ENCODE peak calls at places on chromosomes 2 and 18, in nine cellular contexts. V is kidney tubule cell; P is fibroblast of mammary gland; T is activated T-cell treated with anti-CD3 and anti-CD28 coated beads, Interleukin-2, amount 50 U/mL, for 72 hours; L is GM12864; R is T1000; F is H9; D is dermis blood vessel endothelial cell; J is GM19239. C is an unnamed sample.

GRCh38 chr18:78861706-78862105 is 117.9 kb upstream of the SALL3 start:
- DNase-seq in P (no peak), D (no peak), L (no peak), J (no peak), T (no peak), R (no peak), F (no peak), V (no peak), C (no peak)

GRCh38 chr18:66271927-66272326 is 332.0 kb downstream of the CDH19 start:
- DNase-seq in D (no peak), F (peak), R (no peak), P (no peak), T (no peak), V (no peak), J (no peak), L (no peak), C (no peak)

GRCh38 chr2:7773362-7773973 is 856.3 kb downstream of the RNF144A start:
- DNase-seq in J (peak), F (no peak), R (no peak), V (peak), D (no peak), L (peak), T (peak), P (peak), C (no peak)

GRCh38 chr2:150698016-150698661 is 210.7 kb upstream of the RND3 start:
- DNase-seq in T (no peak), F (no peak), R (no peak), J (no peak), V (no peak), P (peak), D (no peak), L (no peak), C (peak)

GRCh38 chr2:63226297-63226696 is 175.7 kb downstream of the OTX1 start:
- DNase-seq in J (no peak), D (no peak), P (no peak), F (no peak), T (no peak), V (peak), R (no peak), L (no peak), C (no peak)

GRCh38 chr2:150548527-150548926 is 61.1 kb upstream of the RND3 start:
- DNase-seq in F (peak), P (peak), T (no peak), J (no peak), L (no peak), R (no peak), D (peak), V (peak), C (no peak)

GRCh38 chr2:229431331-229431954 is 160.4 kb upstream of the PID1 start:
- DNase-seq in V (peak), L (no peak), D (peak), T (no peak), P (peak), F (no peak), J (no peak), R (no peak), C (peak)

GRCh38 chr2:42196403-42197267 is 27.5 kb downstream of the EML4 start:
- DNase-seq in J (no peak), T (peak), P (peak), V (peak), L (peak), R (no peak), F (peak), D (peak), C (peak)

GRCh38 chr2:233094614-233095013 is 34.5 kb downstream of the INPP5D start:
- DNase-seq in L (no peak), J (no peak), P (no peak), V (no peak), R (no peak), T (no peak), F (no peak), D (peak), C (no peak)

GRCh38 chr18:3234457-3234856 is 13.1 kb upstream of the MYL12A start:
- DNase-seq in V (no peak), T (no peak), P (no peak), F (no peak), L (no peak), J (no peak), D (no peak), R (no peak), C (no peak)

GRCh38 chr2:26080356-26080755 is 46.5 kb downstream of the RAB10 start:
- DNase-seq in T (no peak), V (no peak), F (no peak), J (no peak), P (no peak), D (no peak), R (no peak), L (no peak), C (no peak)

GRCh38 chr2:46798041-46798440 is 117.6 kb downstream of the MCFD2 start:
- DNase-seq in R (no peak), F (no peak), V (peak), T (no peak), L (no peak), J (no peak), P (peak), D (no peak), C (peak)

GRCh38 chr2:189014426-189015138 is 40.4 kb downstream of the COL3A1 start:
- DNase-seq in V (no peak), F (no peak), J (no peak), T (no peak), D (peak), P (peak), R (no peak), L (no peak), C (peak)

GRCh38 chr2:890214-890613 is 60.4 kb upstream of the SNTG2 start:
- DNase-seq in F (peak), T (no peak), R (no peak), L (no peak), V (no peak), D (no peak), P (no peak), J (no peak), C (no peak)

GRCh38 chr18:3448845-3449701 is 899 bp upstream of the TGIF1 start:
- DNase-seq in L (peak), J (no peak), T (peak), D (peak), F (peak), R (peak), V (peak), P (peak), C (peak)

GRCh38 chr2:105557021-105557420 is 158.2 kb upstream of the FHL2 start:
- DNase-seq in F (peak), J (no peak), L (no peak), D (peak), T (no peak), R (no peak), V (no peak), P (no peak), C (no peak)

GRCh38 chr2:197431858-197432257 is 3.0 kb downstream of the SF3B1 start:
- DNase-seq in D (no peak), P (no peak), T (no peak), R (no peak), J (no peak), V (no peak), F (no peak), L (no peak), C (no peak)

GRCh38 chr18:57054891-57055290 is 92.0 kb upstream of the BOD1L2 start:
- DNase-seq in R (no peak), V (peak), J (no peak), D (no peak), F (no peak), T (no peak), L (no peak), P (no peak), C (no peak)

GRCh38 chr2:11753452-11753885 is 7.0 kb downstream of the LPIN1 start:
- DNase-seq in V (peak), F (no peak), J (peak), R (no peak), L (peak), D (peak), P (no peak), T (no peak), C (no peak)

GRCh38 chr2:238644095-238645081 is 203.5 kb upstream of the TWIST2 start:
- DNase-seq in T (peak), F (no peak), L (no peak), P (peak), R (peak), J (no peak), V (peak), D (peak), C (peak)

GRCh38 chr18:2406544-2406943 is 164.8 kb downstream of the METTL4 start:
- DNase-seq in F (no peak), R (no peak), D (no peak), L (no peak), J (no peak), T (no peak), V (no peak), P (peak), C (peak)

GRCh38 chr2:49067971-49068370 is 86.3 kb downstream of the FSHR start:
- DNase-seq in V (no peak), T (no peak), F (no peak), J (no peak), P (no peak), R (no peak), D (no peak), L (no peak), C (no peak)

GRCh38 chr2:96408631-96409542 is 73.3 kb downstream of the NCAPH start:
- DNase-seq in V (peak), R (no peak), J (no peak), P (peak), T (no peak), L (no peak), F (no peak), D (peak), C (no peak)

GRCh38 chr18:49764032-49764431 is 49.3 kb downstream of the ACAA2 start:
- DNase-seq in T (no peak), F (no peak), J (no peak), R (no peak), V (peak), D (peak), L (no peak), P (peak), C (no peak)

GRCh38 chr2:120474486-120474885 is 128.6 kb downstream of the INHBB start:
- DNase-seq in V (no peak), R (no peak), J (no peak), T (no peak), L (no peak), P (no peak), F (no peak), D (no peak), C (no peak)

GRCh38 chr2:205931388-205931787 is 154.6 kb downstream of the INO80D start:
- DNase-seq in R (no peak), J (no peak), V (no peak), P (peak), F (no peak), T (no peak), L (no peak), D (peak), C (no peak)

GRCh38 chr2:200767111-200767885 is 44.4 kb upstream of the BZW1 start:
- DNase-seq in R (no peak), T (no peak), J (no peak), L (no peak), V (peak), D (no peak), F (no peak), P (no peak), C (no peak)

GRCh38 chr18:7950380-7951143 is 383.4 kb downstream of the PTPRM start:
- DNase-seq in D (peak), R (no peak), L (no peak), J (no peak), T (peak), P (peak), V (peak), F (no peak), C (peak)

GRCh38 chr2:201208563-201209252 is 25.8 kb downstream of the CASP10 start:
- DNase-seq in F (no peak), D (no peak), P (no peak), T (no peak), R (no peak), L (no peak), V (no peak), J (no peak), C (no peak)

GRCh38 chr2:224518806-224519580 is 66.2 kb downstream of the CUL3 start:
- DNase-seq in V (peak), J (no peak), R (no peak), L (no peak), D (no peak), T (no peak), P (peak), F (no peak), C (peak)

GRCh38 chr2:204863351-204863750 is 318.1 kb downstream of the PARD3B start:
- DNase-seq in P (no peak), T (no peak), R (no peak), J (no peak), D (no peak), L (no peak), V (no peak), F (no peak), C (no peak)

GRCh38 chr2:219073413-219074129 is 12.8 kb upstream of the IHH start:
- DNase-seq in T (peak), R (no peak), L (no peak), J (no peak), F (peak), V (peak), P (peak), D (peak), C (peak)

GRCh38 chr2:8153258-8153718 is 528.6 kb upstream of the ID2 start:
- DNase-seq in L (no peak), D (no peak), T (no peak), R (no peak), F (no peak), P (no peak), V (no peak), J (no peak), C (no peak)

GRCh38 chr18:21991081-21991534 is 178.3 kb upstream of the GATA6 start:
- DNase-seq in D (no peak), R (no peak), L (no peak), V (no peak), T (no peak), F (peak), P (no peak), J (no peak), C (no peak)

GRCh38 chr2:169569948-169570347 is 3.7 kb downstream of the FASTKD1 start:
- DNase-seq in L (no peak), V (no peak), D (no peak), P (no peak), T (no peak), F (no peak), J (no peak), R (no peak), C (no peak)

GRCh38 chr2:111930875-111931274 is 32.5 kb downstream of the MERTK start:
- DNase-seq in T (peak), P (peak), R (no peak), J (no peak), V (peak), F (no peak), D (peak), L (no peak), C (peak)

GRCh38 chr18:76672627-76673026 is 149.7 kb upstream of the ZNF236 start:
- DNase-seq in J (no peak), L (no peak), F (no peak), P (peak), D (no peak), T (no peak), R (no peak), V (no peak), C (no peak)

C was measured in stromal cell of bone marrow.